ENCODE peak calls at places on chromosome 20, in nine cellular contexts. W, X, T, P, A, B, R, N and V are unnamed samples.

GRCh38 chr20:23147964-23148720 is 62.0 kb upstream of the CD93 start:
- DNase-seq in W (no peak), X (peak; percentile 63), T (peak; percentile 53), P (no peak), A (peak; percentile 80), B (peak; percentile 71), R (peak; percentile 74), N (peak; percentile 18), V (peak; percentile 90)

GRCh38 chr20:38601216-38602184 is at the start of gene ARHGAP40:
- DNase-seq in W (no peak), X (peak; percentile 45), T (no peak), P (no peak), A (peak; percentile 63), B (no peak), R (no peak), N (no peak), V (no peak)

GRCh38 chr20:1832634-1833033 is 62.6 kb upstream of the SIRPA start:
- DNase-seq in W (no peak), X (no peak), T (no peak), P (no peak), A (no peak), B (no peak), R (no peak), N (no peak), V (no peak)

GRCh38 chr20:46114449-46114848 is 3.7 kb upstream of the CD40 start:
- DNase-seq in W (no peak), X (no peak), T (no peak), P (no peak), A (no peak), B (no peak), R (no peak), N (no peak), V (no peak)

GRCh38 chr20:63639093-63639860 is 12.4 kb upstream of the GMEB2 start:
- DNase-seq in W (no peak), X (no peak), T (no peak), P (peak; percentile 79), A (peak; percentile 65), B (no peak), R (no peak), N (no peak), V (no peak)

GRCh38 chr20:41299899-41300298 is 17.6 kb downstream of the ZHX3 start:
- DNase-seq in W (no peak), X (no peak), T (no peak), P (no peak), A (no peak), B (no peak), R (no peak), N (no peak), V (peak; percentile 65)

GRCh38 chr20:29318871-29319461 is 1938.5 kb upstream of the DEFB115 start:
- DNase-seq in W (no peak), X (no peak), T (no peak), P (no peak), A (no peak), B (no peak), R (no peak), N (no peak), V (no peak)

GRCh38 chr20:19956976-19957375 is 60.2 kb upstream of the NAA20 start:
- DNase-seq in W (no peak), X (no peak), T (no peak), P (no peak), A (no peak), B (no peak), R (no peak), N (no peak), V (no peak)

GRCh38 chr20:47847882-47848485 is 62.7 kb upstream of the SULF2 start:
- DNase-seq in W (no peak), X (no peak), T (no peak), P (no peak), A (no peak), B (no peak), R (no peak), N (no peak), V (no peak)

DNA sequence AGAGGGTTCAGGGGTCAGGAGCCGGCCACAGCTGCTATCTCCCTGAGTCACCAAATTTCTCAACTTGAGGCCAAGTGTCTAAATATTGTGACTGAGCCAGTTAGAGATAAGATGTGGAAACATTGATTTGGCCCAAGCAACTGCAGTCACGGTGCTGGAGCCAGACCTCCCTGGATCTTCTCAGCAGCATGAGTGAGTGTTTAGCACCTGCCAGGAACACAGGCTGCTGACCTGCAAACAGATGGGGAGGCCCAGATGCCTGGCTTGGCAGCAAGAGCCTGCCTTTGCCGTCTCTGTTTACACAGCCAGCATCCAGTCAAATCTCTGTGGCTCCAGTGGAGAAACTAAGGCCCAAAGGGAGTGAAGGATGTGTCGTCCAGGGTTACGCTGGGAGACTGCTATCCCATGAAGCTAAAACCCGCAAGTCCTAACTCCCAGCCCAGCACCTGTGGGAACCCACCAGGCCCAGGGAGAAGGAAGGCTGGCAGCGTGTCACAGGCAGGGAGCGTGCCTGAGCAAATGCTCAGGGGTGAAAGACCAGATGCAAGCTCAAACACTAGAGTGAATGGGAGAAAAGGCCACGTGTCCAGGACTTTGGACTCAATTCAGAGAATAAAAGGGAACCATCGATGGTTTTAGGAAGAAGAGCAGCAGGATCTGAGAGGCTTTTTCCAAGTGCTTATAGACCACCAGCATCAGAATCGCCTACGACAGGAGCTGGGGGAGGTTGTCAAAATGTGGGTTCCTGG is 15.9 kb upstream of the PTGIS start:
- DNase-seq in W (peak; percentile 84), X (peak; percentile 86), T (peak; percentile 94), P (no peak), A (peak; percentile 56), B (peak; percentile 91), R (peak; percentile 74), N (peak; percentile 75), V (peak; percentile 89)
- TF ChIP-seq CTCF in W (no peak), X (peak; percentile 25), T (peak; percentile 14), P (no peak), A (no peak), B (no peak), R (no peak), N (no peak), V (no peak)

GRCh38 chr20:43389839-43390626 is 67.7 kb upstream of the SRSF6 start:
- DNase-seq in W (no peak), X (no peak), T (no peak), P (no peak), A (no peak), B (no peak), R (no peak), N (no peak), V (no peak)
- H3K4me3 ChIP-seq in W (no peak overlapping the region), X (no peak overlapping the region), T (no peak overlapping the region), P (no peak overlapping the region), A (no peak overlapping the region), B (no peak overlapping the region), R (no peak overlapping the region), N (no peak overlapping the region), V (no peak overlapping the region)

DNA sequence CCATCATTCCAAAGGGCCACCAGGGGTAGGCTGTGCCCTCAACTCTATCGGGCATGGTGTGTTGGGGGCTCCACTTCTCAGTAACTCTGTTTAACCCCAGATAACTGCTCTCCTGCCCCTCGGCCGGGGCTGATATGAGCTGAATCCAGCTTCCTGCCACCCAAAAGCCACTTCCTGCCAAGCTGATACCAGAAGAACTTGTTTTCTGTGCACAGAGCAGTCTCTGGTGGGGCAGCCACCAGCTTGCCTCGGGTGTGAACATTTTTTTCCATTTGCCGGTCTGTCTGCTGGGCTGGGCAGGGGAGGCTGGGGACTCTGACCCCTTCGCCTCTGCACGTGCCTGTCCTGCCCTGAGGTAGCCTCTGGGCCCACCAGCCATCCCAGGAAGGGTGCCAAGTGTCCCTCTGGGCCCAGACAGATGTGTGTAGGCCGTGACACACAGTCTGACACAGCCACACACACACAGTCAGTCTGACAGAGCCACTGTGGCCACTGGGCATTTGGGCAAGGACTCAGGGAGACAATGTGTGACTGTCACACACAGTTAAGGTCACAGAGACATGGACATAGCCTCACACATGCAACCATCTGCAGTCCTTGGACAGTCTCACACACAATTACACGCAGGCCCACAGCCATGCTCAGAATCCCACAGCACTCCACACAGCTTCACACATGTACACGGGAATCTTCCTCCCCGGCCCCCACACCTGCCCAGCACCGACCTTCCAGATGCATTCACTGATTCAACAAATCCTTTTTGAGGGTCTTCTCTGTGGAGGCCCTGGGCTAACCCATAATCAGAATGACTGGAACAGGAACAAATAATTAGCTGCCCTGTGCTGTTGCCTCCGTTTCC is 45.1 kb downstream of the NOL4L start:
- DNase-seq in W (no peak), X (peak; percentile 71), T (peak; percentile 30), P (peak; percentile 65), A (peak; percentile 10), B (no peak), R (no peak), N (no peak), V (no peak)
- TF ChIP-seq CTCF in W (no peak), X (no peak), T (no peak), P (no peak), A (no peak), B (no peak), R (no peak), N (no peak), V (no peak)

DNA sequence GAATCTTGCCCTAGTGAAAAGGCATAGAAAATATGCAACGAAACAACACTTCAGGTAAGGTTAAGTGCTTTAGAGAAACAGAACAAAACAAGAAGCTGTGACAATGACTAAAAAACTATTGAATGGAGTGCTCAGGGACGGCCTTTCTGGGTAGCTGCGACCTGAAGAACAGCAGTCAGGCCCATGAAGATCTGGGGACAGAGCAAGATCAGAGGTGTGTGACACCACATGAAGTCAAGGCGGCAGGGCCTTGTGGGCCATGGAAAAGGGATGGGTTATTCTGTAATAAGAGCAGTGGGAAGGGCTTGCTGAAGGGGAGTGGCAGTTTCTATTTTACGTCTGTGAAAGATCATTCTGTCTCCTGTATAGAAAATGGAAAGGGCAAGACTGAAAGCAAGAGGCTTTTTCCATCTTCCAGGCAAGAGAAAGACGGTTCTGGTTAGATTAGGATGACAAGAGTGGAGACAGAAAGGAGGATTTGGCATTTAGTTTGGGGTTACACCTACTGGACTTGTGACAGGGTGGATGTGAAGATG is 5.1 kb downstream of the UBE2V1 start:
- DNase-seq in W (no peak), X (no peak), T (no peak), P (no peak), A (no peak), B (no peak), R (no peak), N (no peak), V (no peak)
- H3K4me3 ChIP-seq in W (no peak overlapping the region), X (no peak overlapping the region), T (no peak overlapping the region), P (no peak overlapping the region), A (no peak overlapping the region), B (no peak overlapping the region), R (no peak overlapping the region), N (no peak overlapping the region), V (no peak overlapping the region)

GRCh38 chr20:37524859-37525708 is 2.6 kb downstream of the BLCAP start:
- DNase-seq in W (no peak), X (peak; percentile 43), T (peak; percentile 39), P (no peak), A (no peak), B (no peak), R (no peak), N (no peak), V (no peak)
- TF ChIP-seq CTCF in W (no peak), X (no peak), T (no peak), P (no peak), A (no peak), B (no peak), R (no peak), N (no peak), V (no peak)